ENCODE peak calls at places on chromosomes 3 and 15, in four cellular contexts. J, I, Y and Q are unnamed samples.

GRCh38 chr3:71578045-71578730 is 5.3 kb downstream of the FOXP1 start:
- DNase-seq in J (no peak), I (no peak), Y (no peak), Q (no peak)

GRCh38 chr3:113193719-113194118 is 17.6 kb upstream of the BOC start:
- DNase-seq in J (no peak), I (no peak), Y (no peak), Q (no peak)

GRCh38 chr15:74055804-74056203 is 26.5 kb downstream of the GOLGA6A start:
- DNase-seq in J (no peak), I (no peak), Y (peak; percentile 18), Q (no peak)

GRCh38 chr3:101936419-101937331 is 87.4 kb downstream of the NFKBIZ start:
- DNase-seq in J (peak; percentile 37), I (no peak), Y (no peak), Q (no peak)

GRCh38 chr3:170228093-170228766 is 6.0 kb downstream of the PRKCI start:
- DNase-seq in J (no peak), I (no peak), Y (no peak), Q (no peak)

GRCh38 chr3:33392703-33393125 is 47.5 kb downstream of the UBP1 start:
- DNase-seq in J (no peak), I (no peak), Y (no peak), Q (no peak)

GRCh38 chr15:78750566-78750965 is 60.7 kb downstream of the ADAMTS7 start:
- DNase-seq in J (no peak), I (no peak), Y (no peak), Q (no peak)

GRCh38 chr3:52140000-52140399 is 14.2 kb downstream of the POC1A start:
- DNase-seq in J (no peak), I (no peak), Y (no peak), Q (no peak)

GRCh38 chr3:101950985-101951733 is 101.8 kb downstream of the NFKBIZ start:
- DNase-seq in J (no peak), I (no peak), Y (no peak), Q (no peak)

GRCh38 chr3:183193762-183194701 is 31.5 kb upstream of the LAMP3 start:
- DNase-seq in J (no peak), I (no peak), Y (no peak), Q (no peak)

GRCh38 chr3:15081960-15082664 is 16.8 kb downstream of the RBSN start:
- DNase-seq in J (no peak), I (no peak), Y (no peak), Q (no peak)

GRCh38 chr3:69186575-69187093 is 64.2 kb upstream of the LMOD3 start:
- DNase-seq in J (no peak), I (no peak), Y (no peak), Q (no peak)

GRCh38 chr3:69194431-69195183 is 72.2 kb upstream of the LMOD3 start:
- DNase-seq in J (no peak), I (no peak), Y (no peak), Q (no peak)

GRCh38 chr3:69193749-69194148 is 71.4 kb upstream of the LMOD3 start:
- DNase-seq in J (no peak), I (no peak), Y (no peak), Q (no peak)

DNA sequence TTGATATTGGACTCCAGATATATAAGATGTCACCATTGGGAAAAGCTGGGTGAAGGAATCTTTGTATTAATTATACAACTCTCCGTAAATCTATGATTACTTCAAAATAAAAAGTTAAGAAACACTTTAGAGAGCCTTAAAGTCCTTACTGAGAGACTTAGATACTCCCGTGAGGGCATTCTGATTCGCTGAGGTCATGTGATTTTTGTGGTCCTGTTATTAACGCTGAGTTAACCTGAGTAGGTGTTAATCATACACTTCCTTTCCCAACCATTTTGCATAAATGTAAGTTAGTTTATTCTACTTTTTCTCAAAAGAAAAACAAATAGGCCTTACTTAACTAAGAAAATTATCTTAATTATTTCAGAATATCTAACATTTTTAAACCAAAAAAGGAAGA is 67.1 kb upstream of the LMOD3 start:
- DNase-seq in J (no peak), I (no peak), Y (no peak), Q (no peak)
- H3K36me3 ChIP-seq in J (no peaks in the 10 kb centered on the region), I (no peaks in the 10 kb centered on the region), Y (peaks cover 84% of the 10 kb centered on the region), Q (peaks cover 51% of the 10 kb centered on the region)

DNA sequence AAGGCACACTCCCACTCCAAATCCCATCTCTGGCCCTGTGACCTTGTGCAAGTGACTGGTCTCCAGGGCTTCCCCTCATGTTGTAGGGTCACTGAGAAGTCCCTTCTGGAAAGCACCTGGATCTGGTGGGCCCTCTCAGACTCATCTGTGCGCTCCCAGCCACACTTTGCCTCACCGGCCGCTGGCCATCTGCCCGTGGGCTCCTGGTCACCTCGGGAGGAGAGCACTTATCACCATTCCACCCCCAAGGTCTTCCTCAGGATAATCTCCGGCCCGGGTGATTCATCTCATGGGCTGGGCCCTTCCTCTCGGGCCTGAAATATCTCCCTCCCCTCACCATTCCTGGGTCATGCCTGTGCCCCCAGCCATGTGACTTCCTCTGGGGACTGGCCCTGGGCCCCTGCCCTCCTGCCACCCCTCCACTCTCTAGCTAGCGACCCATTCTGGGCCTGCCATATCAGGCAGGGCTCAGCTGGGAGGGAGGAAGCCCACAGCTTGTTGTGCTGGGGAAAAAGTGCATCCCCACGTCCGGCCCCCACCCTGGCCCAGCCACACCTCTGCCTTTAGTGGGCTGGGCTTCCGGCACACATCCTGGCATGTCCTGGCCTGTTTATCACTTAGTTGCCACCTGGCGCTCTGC is 10.6 kb upstream of the WNT7A start:
- DNase-seq in J (peak; percentile 38), I (no peak), Y (no peak), Q (peak; percentile 87)
- H3K36me3 ChIP-seq in J (no peaks in the 10 kb centered on the region), I (no peaks in the 10 kb centered on the region), Y (no peaks in the 10 kb centered on the region), Q (no peaks in the 10 kb centered on the region)

GRCh38 chr15:90463381-90463780 is 66.3 kb upstream of the CRTC3 start:
- DNase-seq in J (no peak), I (no peak), Y (no peak), Q (no peak)

GRCh38 chr15:90456236-90456635 is 68.2 kb downstream of the IQGAP1 start:
- DNase-seq in J (no peak), I (no peak), Y (no peak), Q (no peak)

GRCh38 chr15:90459368-90459767 is 70.4 kb upstream of the CRTC3 start:
- DNase-seq in J (no peak), I (no peak), Y (no peak), Q (no peak)

GRCh38 chr15:90465140-90465929 is 64.4 kb upstream of the CRTC3 start:
- DNase-seq in J (no peak), I (no peak), Y (no peak), Q (no peak)

GRCh38 chr15:90460142-90460824 is 69.4 kb upstream of the CRTC3 start:
- DNase-seq in J (no peak), I (no peak), Y (no peak), Q (no peak)
- H3K36me3 ChIP-seq in J (peaks cover 16% of the 10 kb centered on the region), I (peaks cover 2% of the 10 kb centered on the region), Y (peaks cover 63% of the 10 kb centered on the region), Q (no peaks in the 10 kb centered on the region)

GRCh38 chr15:92951800-92952199 is 51.7 kb downstream of the CHD2 start:
- DNase-seq in J (no peak), I (no peak), Y (no peak), Q (no peak)
- H3K36me3 ChIP-seq in J (peaks cover 84% of the 10 kb centered on the region), I (peaks cover 27% of the 10 kb centered on the region), Y (peaks cover 100% of the 10 kb centered on the region), Q (no peaks in the 10 kb centered on the region)

DNA sequence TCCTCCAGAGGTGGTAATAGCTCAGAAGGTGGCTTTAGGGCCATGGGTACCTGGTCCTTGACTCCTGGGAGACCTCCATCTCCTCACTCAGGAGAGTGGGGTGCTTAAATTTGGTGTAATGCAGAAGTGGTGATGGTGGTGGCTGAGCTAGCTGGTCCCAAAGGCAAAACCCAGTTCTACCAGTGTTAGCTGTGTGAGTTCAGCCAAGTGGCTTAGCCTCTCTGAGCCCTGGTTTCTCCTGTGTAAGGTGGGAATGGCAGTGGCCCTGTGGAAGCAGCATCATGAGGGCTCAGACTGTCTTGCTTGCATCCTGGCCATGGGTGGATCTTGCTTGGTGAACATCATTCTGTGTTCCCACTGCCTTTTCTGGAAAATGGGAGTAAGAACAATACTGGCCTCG is 9.4 kb downstream of the SEMA3F start:
- DNase-seq in J (no peak), I (no peak), Y (no peak), Q (no peak)
- H3K36me3 ChIP-seq in J (no peaks in the 10 kb centered on the region), I (peaks cover 24% of the 10 kb centered on the region), Y (no peaks in the 10 kb centered on the region), Q (no peaks in the 10 kb centered on the region)

GRCh38 chr3:49841806-49842205 is 14.6 kb downstream of the TRAIP start:
- DNase-seq in J (no peak), I (no peak), Y (no peak), Q (no peak)

GRCh38 chr3:49841126-49841525 is 15.2 kb downstream of the TRAIP start:
- DNase-seq in J (no peak), I (peak; percentile 29), Y (no peak), Q (no peak)

GRCh38 chr3:49842843-49843242 is 13.5 kb downstream of the TRAIP start:
- DNase-seq in J (no peak), I (no peak), Y (no peak), Q (no peak)

GRCh38 chr3:49839193-49839809 is 17.1 kb downstream of the TRAIP start:
- DNase-seq in J (peak; percentile 74), I (no peak), Y (peak; percentile 87), Q (no peak)

DNA sequence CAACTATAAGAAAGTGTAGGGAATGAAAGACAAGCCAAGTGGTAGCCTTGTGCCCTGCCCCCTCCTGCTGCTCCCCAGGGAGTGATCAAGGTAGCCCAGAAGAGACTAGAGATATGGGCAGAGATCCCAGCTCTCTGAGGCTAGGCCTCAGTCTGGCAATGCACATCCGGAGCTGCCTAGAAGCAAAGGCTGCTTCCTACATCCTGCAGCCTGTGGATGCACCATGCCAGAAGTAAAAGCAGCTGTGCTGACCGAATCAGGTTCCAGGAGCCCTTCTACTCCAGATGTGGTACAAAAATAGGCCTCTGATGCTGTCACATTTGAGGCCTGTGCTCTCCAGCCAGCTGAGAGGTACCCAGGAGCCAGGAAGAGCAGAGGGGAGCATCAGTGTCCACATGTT is 16.0 kb downstream of the TRAIP start:
- DNase-seq in J (no peak), I (no peak), Y (no peak), Q (no peak)
- H3K36me3 ChIP-seq in J (no peaks in the 10 kb centered on the region), I (peaks cover 26% of the 10 kb centered on the region), Y (peaks cover 12% of the 10 kb centered on the region), Q (no peaks in the 10 kb centered on the region)

GRCh38 chr3:100289339-100289738 is 28.5 kb downstream of the TBC1D23 start:
- DNase-seq in J (no peak), I (no peak), Y (no peak), Q (no peak)

DNA sequence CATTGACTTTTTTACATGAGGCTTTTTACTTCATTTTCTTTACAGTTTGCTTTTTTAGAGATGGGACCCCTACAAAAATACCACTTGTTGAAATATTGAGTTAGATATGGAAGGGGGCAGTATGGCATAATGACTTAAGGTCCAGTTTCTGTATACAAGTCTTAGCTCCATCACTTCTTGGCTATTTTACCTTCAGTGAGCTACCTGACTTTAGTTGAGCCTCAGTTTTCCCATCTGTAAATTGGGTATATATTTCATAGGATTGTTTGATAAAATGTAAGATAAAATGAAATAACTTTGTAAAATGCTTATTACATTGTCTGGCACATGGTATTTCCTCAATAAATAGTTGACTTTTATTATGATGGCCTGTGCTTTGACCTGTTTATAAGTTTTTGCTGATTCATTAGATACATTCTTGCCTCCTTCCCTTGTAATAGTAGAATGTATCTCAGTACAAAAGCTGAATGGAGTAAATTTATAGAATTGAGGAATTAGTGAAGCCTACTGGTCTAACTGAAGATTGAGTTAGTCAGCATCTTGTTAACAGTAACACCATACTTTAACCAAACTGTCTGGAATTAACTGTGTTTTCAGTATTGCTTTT is 27.6 kb downstream of the TBC1D23 start:
- DNase-seq in J (no peak), I (no peak), Y (no peak), Q (no peak)
- H3K36me3 ChIP-seq in J (no peaks in the 10 kb centered on the region), I (no peaks in the 10 kb centered on the region), Y (peaks cover 75% of the 10 kb centered on the region), Q (no peaks in the 10 kb centered on the region)

DNA sequence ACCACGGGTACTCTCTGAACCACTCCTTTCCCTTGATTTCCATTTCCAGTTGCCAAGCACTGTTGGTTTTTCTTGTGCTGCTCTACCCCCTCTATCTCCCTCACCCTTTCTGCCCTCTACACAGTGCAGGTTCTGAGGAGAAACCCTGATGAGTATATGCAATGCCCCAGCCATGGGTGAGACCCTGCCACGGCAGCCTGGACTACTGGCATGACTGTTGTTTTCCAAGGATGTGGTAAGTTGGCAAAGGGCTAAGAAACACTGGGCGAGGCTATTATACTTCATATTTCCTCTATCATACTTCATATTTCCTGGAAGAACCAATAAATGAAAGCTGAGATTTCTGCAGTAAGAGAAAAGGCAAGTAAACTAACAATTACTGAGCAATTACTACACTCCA is 27.9 kb downstream of the CHAC1 start:
- DNase-seq in J (no peak), I (no peak), Y (no peak), Q (no peak)
- H3K36me3 ChIP-seq in J (peaks cover 11% of the 10 kb centered on the region), I (peaks cover 42% of the 10 kb centered on the region), Y (peaks cover 100% of the 10 kb centered on the region), Q (peaks cover 72% of the 10 kb centered on the region)